ENCODE peak calls at places on chromosomes 4 and X, in nine cellular contexts. G is sigmoid colon, X is breast epithelium, R is tibial nerve, B is thoracic aorta, T is colonic mucosa, F is BE2C, S is lung, N is Peyer's patch. M is an unnamed sample. For H3K9me3, the result is how much of the 10 kb centered on the place peaks cover.

GRCh38 chr4:40587826-40588225 is 41.8 kb downstream of the RBM47 start:
- DNase-seq in S (no peak), T (no peak), R (no peak), B (no peak), N (no peak), X (peak), F (no peak), G (no peak), M (no peak)

GRCh38 chrX:106619797-106620196 is 8.0 kb downstream of the RADX start:
- DNase-seq in X (no peak), R (no peak), N (no peak), F (no peak), T (no peak), B (no peak), S (no peak), G (no peak), M (no peak)

GRCh38 chr4:152936446-152937279 is 540 bp downstream of the FHDC1 start:
- DNase-seq in T (peak), R (no peak), N (no peak), B (no peak), X (peak), F (peak), S (no peak), G (no peak), M (no peak)

GRCh38 chrX:78652971-78653822 is 5.9 kb downstream of the RTL3 start:
- DNase-seq in G (no peak), B (no peak), F (no peak), N (no peak), X (no peak), T (no peak), S (no peak), R (no peak), M (no peak)

GRCh38 chr4:138927065-138927464 is 88.5 kb upstream of the NOCT start:
- DNase-seq in T (no peak), S (no peak), X (no peak), G (no peak), R (no peak), B (no peak), F (no peak), N (no peak), M (no peak)

GRCh38 chr4:138301536-138301935 is 59.4 kb upstream of the SLC7A11 start:
- DNase-seq in F (no peak), N (no peak), X (no peak), B (no peak), S (no peak), G (no peak), T (no peak), R (no peak), M (no peak)

GRCh38 chrX:129823115-129823514 is 20.6 kb downstream of the ZDHHC9 start:
- DNase-seq in B (no peak), R (peak), G (no peak), N (peak), T (peak), F (peak), S (no peak), X (no peak), M (peak)

GRCh38 chr4:64718091-64718490 is 308.8 kb upstream of the TECRL start:
- DNase-seq in S (no peak), R (no peak), B (no peak), G (no peak), F (no peak), X (no peak), T (no peak), N (no peak), M (no peak)

GRCh38 chrX:15505104-15505503 is 4.5 kb downstream of the BMX start:
- DNase-seq in F (no peak), X (no peak), G (no peak), T (no peak), N (no peak), R (no peak), S (no peak), B (no peak), M (no peak)

GRCh38 chrX:672931-673330 is 42.3 kb downstream of the SHOX start:
- DNase-seq in X (no peak), B (no peak), R (no peak), G (no peak), N (no peak), T (no peak), S (no peak), F (no peak), M (no peak)

GRCh38 chr4:36394352-36394903 is 113.0 kb downstream of the DTHD1 start:
- DNase-seq in N (no peak), B (no peak), T (no peak), X (no peak), R (no peak), G (no peak), S (no peak), F (no peak), M (no peak)

GRCh38 chrX:136046295-136046894 is 61.2 kb downstream of the SLC9A6 start:
- DNase-seq in G (no peak), T (no peak), S (no peak), N (no peak), F (no peak), R (no peak), B (no peak), X (no peak), M (no peak)

GRCh38 chrX:119817130-119817690 is 25.8 kb upstream of the RPL39 start:
- DNase-seq in B (no peak), T (no peak), N (no peak), S (no peak), R (peak), F (no peak), G (no peak), X (no peak), M (no peak)

GRCh38 chrX:2638279-2638678 is 52.8 kb upstream of the CD99 start:
- DNase-seq in G (no peak), X (no peak), F (no peak), B (no peak), T (no peak), R (no peak), S (no peak), N (no peak), M (no peak)

GRCh38 chr4:77355731-77356130 is 198.7 kb downstream of the CCNG2 start:
- DNase-seq in X (no peak), F (no peak), T (no peak), G (no peak), R (no peak), S (no peak), B (no peak), N (no peak), M (no peak)

GRCh38 chr4:77358315-77358928 is 201.4 kb downstream of the CCNG2 start:
- DNase-seq in X (no peak), B (no peak), R (peak), S (no peak), T (peak), F (peak), G (no peak), N (no peak), M (peak)

GRCh38 chr4:77354550-77354949 is 197.5 kb downstream of the CCNG2 start:
- DNase-seq in F (no peak), S (no peak), B (no peak), G (no peak), N (no peak), R (no peak), T (no peak), X (no peak), M (no peak)

GRCh38 chr4:77360451-77360850 is 203.4 kb downstream of the CCNG2 start:
- DNase-seq in G (no peak), R (no peak), T (no peak), S (no peak), F (no peak), N (no peak), B (no peak), X (no peak), M (no peak)
- TF ChIP-seq CTCF in G (no peak), R (no peak), T (no peak), S (no peak), F (no peak), N (no peak), B (no peak), X (no peak), M (no peak)

GRCh38 chrX:47452112-47452511 is 30.9 kb downstream of the ZNF41 start:
- DNase-seq in N (no peak), X (no peak), T (no peak), G (no peak), F (no peak), S (no peak), R (no peak), B (no peak), M (no peak)

GRCh38 chrX:47446431-47446830 is 36.6 kb downstream of the ZNF41 start:
- DNase-seq in R (no peak), X (no peak), N (no peak), B (no peak), T (no peak), F (no peak), S (no peak), G (no peak), M (no peak)

GRCh38 chrX:47447607-47448006 is 35.4 kb downstream of the ZNF41 start:
- DNase-seq in G (no peak), T (no peak), N (no peak), X (no peak), F (no peak), S (no peak), R (no peak), B (no peak), M (no peak)

GRCh38 chrX:47446971-47447370 is 36.1 kb downstream of the ZNF41 start:
- DNase-seq in G (no peak), B (no peak), R (no peak), N (no peak), F (no peak), S (no peak), T (no peak), X (no peak), M (no peak)

DNA sequence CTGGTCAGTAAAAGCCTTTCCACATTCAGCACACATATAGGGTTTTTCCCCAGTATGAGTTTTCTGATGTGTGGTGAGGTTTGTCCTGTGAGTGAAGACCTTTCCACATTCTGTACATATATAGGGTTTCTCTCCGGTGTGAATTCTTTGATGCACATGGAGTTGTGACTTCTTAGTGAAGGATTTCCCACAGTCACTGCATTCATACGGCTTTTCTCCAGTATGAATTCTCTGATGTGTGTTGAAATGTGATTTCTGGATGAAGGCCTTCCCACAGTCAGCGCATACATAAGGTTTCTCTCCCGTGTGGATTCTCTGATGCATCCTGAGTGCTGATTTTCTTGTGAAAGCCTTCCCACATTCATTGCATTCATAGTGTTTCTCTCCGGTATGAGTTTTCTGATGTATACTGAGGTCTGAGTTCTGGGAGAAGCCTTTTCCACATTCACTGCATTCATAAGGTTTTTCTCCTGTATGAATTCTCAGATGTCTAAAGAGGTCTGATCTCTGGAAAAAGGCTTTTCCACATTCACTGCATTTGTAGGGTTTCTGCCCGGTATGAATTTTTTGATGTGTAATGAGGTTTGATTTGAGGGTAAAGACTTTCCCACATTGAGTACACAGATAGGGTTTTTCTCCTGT is 34.7 kb downstream of the ZNF41 start:
- DNase-seq in S (no peak), T (no peak), X (no peak), G (no peak), B (no peak), N (no peak), R (no peak), F (no peak), M (no peak)
- H3K9me3 ChIP-seq in S (under half), T (under half), X (under half), G (under half), B (under half), N (under half), R (under half), F (under half), M (under half)

GRCh38 chrX:141669689-141670088 is 28.9 kb downstream of the SPANXD start:
- DNase-seq in N (no peak), G (no peak), S (peak), T (no peak), F (no peak), X (no peak), B (no peak), R (no peak), M (no peak)
- H3K4me3 ChIP-seq in N (no peak), G (no peak), S (no peak), T (no peak), F (no peak), X (no peak), B (no peak), R (no peak), M (no peak)

GRCh38 chr4:85707591-85707990 is 232.6 kb downstream of the ARHGAP24 start:
- DNase-seq in X (no peak), T (no peak), S (no peak), N (peak), B (no peak), R (no peak), F (no peak), G (no peak), M (no peak)

GRCh38 chr4:85703098-85703497 is 228.1 kb downstream of the ARHGAP24 start:
- DNase-seq in T (no peak), R (no peak), F (no peak), S (no peak), N (no peak), G (no peak), X (no peak), B (no peak), M (no peak)

GRCh38 chr4:85713005-85713404 is 238.1 kb downstream of the ARHGAP24 start:
- DNase-seq in N (no peak), G (no peak), R (no peak), X (no peak), S (no peak), F (no peak), B (no peak), T (no peak), M (no peak)

GRCh38 chr4:85708468-85708867 is 233.5 kb downstream of the ARHGAP24 start:
- DNase-seq in N (no peak), R (no peak), B (no peak), T (no peak), G (no peak), S (no peak), X (no peak), F (no peak), M (no peak)
- TF ChIP-seq CTCF in N (no peak), R (no peak), B (no peak), T (no peak), G (no peak), S (no peak), X (no peak), F (peak), M (no peak)

DNA sequence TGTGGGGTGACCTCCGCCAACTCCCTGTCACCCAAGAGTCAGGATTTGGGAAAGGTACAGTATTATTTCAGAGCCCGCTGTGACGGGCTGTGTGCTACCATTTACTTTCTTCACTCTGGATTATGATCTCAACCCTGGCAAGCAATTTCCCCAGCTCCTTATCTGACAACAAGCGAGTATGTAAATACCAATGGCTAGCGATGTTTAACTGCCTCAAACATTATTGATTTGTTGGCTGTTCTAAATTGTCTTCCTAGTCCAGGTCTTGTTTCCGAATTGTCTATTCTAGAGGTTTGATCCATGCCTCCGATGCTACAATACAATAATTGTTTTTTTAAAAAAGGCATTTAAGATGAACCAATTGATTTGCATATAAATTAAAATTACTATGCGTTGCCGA is 17.7 kb upstream of the PITX2 start:
- DNase-seq in S (no peak), R (no peak), X (no peak), B (no peak), T (no peak), G (no peak), F (no peak), N (no peak), M (no peak)
- H3K9me3 ChIP-seq in S (under half), R (under half), X (under half), B (under half), T (under half), G (under half), F (under half), N (under half), M (under half)

GRCh38 chr4:3043272-3044020 is 30.9 kb downstream of the HTT-AS start:
- DNase-seq in N (no peak), X (no peak), S (no peak), F (no peak), T (no peak), B (no peak), G (no peak), R (no peak), M (no peak)

GRCh38 chr4:3040447-3041191 is 33.7 kb downstream of the HTT-AS start:
- DNase-seq in X (no peak), N (peak), B (no peak), G (no peak), S (no peak), T (no peak), R (no peak), F (no peak), M (no peak)

GRCh38 chr4:3042226-3042625 is 32.1 kb downstream of the HTT-AS start:
- DNase-seq in N (no peak), F (no peak), T (no peak), X (no peak), S (no peak), B (no peak), R (no peak), G (no peak), M (no peak)

GRCh38 chr4:3039706-3040366 is 34.5 kb downstream of the HTT-AS start:
- DNase-seq in G (no peak), N (no peak), X (no peak), T (no peak), R (no peak), B (no peak), S (no peak), F (no peak), M (no peak)

DNA sequence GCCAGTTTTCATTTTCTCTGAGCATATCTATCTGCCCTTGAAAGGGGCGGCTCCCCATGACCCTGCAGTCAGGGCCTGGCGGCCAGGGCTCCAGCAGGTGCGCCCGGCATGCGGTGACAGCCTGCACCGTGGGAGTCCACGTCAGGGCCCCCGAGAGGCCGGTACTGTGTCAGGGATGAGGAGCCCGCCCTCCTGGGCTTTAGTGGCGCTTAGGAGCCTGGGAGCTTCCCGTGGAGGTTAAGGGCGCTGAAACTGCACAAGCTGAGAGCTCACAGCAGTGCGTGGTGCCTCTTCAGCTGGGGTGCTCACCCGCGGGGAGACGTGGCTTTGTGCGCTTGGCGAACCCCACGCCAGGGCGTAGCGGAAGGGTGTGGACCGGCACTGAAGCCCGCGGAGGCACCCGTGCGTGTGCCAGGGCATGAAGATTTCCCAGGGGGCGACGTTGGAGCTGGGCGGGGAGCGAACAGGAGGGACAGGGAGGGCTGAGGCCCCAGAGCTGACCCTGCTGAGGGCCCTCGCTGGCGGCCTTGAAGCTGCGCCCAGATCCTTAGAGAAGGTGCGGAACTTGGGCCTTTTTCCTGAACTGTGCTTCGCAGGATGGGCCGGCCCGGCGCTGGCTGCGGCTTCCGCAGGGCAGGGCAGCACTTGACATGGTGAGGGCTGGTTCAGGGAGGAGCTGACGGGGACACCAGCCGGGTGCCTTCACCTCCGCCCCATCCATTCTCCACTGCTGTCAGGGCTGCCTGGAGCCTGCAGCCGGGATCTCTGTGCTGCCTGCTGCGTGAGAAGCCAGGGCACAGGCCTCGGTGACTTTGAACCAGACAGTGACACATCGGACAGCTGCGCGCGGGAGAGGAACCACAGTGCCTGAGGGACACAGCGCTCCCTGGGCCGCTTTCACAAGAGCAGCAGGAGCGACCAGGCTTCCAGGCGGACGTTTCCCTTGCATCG is 32.9 kb downstream of the HTT-AS start:
- DNase-seq in G (peak), S (peak), B (no peak), T (peak), R (peak), X (peak), F (peak), N (peak), M (peak)
- H3K4me3 ChIP-seq in G (peak), S (peak), B (peak), T (peak), R (peak), X (peak), F (peak), N (peak), M (peak)

DNA sequence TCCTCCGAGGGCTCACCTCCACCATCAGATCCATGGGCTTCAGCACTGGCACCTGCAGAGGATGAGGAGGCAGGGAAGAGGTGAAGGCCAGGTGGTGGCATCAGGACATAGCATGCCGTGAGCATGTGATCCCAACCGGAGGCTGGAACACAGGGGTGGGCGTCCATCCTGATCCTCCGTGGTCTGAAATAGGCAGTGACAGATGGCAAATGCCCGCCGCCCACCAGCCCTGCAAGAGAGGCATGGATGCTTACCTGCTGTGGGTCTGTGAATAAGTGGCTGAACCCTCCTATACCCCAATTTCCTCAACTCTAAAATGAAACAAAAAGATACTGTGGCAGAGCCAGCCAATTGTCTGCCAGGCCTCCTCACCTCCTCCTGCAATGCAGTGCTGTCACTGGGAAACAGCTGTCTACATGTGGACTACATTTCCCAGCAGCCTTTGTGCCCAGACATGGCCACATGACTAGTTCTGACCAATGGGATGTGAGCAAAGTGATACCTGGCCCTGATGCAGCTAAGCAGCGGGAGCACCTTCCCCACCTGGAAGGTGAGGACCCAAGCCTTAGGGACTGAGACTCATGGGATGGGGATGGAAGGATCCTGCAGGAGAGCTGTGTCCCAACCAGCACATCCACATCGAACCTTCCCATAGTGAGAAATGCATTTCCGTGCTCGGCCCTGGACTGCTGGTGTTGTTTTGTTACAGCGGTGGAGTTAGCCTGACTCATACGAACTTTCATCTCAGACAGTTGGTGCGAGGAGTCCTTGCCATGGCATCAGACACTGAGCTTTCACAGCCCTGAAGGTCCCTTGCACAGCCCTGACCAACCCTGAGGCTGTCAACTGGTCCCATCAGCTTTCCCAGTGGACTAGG is 99.5 kb downstream of the PPP2R2C start:
- DNase-seq in T (no peak), N (no peak), G (no peak), X (no peak), R (no peak), S (no peak), B (no peak), F (peak), M (no peak)
- TF ChIP-seq CTCF in T (no peak), N (no peak), G (no peak), X (no peak), R (no peak), S (no peak), B (no peak), F (no peak), M (no peak)